ENCODE peak calls at places on chromosomes 16 and 17, in nine cellular contexts. One of them, this sample, is unnamed.

GRCh38 chr16:10103700-10104099 is 78.5 kb downstream of the GRIN2A start:
- DNase-seq in gastrocnemius medialis: no peak
- DNase-seq in BJ: no peak
- DNase-seq in fibroblast of the aortic adventitia: no peak
- DNase-seq in heart left ventricle: no peak
- DNase-seq in IMR-90: no peak
- DNase-seq in ovary: no peak
- DNase-seq in astrocyte of the cerebellum: no peak
- DNase-seq in Caco-2: no peak
- DNase-seq in this sample: no peak

GRCh38 chr16:27195941-27196595 is 7.3 kb upstream of the KDM8 start:
- DNase-seq in gastrocnemius medialis: no peak
- DNase-seq in BJ: no peak
- DNase-seq in fibroblast of the aortic adventitia: no peak
- DNase-seq in heart left ventricle: no peak
- DNase-seq in IMR-90: no peak
- DNase-seq in ovary: no peak
- DNase-seq in astrocyte of the cerebellum: no peak
- DNase-seq in Caco-2: no peak
- DNase-seq in this sample: no peak

GRCh38 chr17:21361020-21361809 is 14.9 kb upstream of the KCNJ12 start:
- DNase-seq in gastrocnemius medialis: no peak
- DNase-seq in BJ: no peak
- DNase-seq in fibroblast of the aortic adventitia: no peak
- DNase-seq in heart left ventricle: no peak
- DNase-seq in IMR-90: no peak
- DNase-seq in ovary: no peak
- DNase-seq in astrocyte of the cerebellum: no peak
- DNase-seq in Caco-2: no peak
- DNase-seq in this sample: no peak

GRCh38 chr17:6084226-6085161 is 14.3 kb downstream of the WSCD1 start:
- DNase-seq in gastrocnemius medialis: peak; percentile 76
- DNase-seq in BJ: no peak
- DNase-seq in fibroblast of the aortic adventitia: no peak
- DNase-seq in heart left ventricle: no peak
- DNase-seq in IMR-90: no peak
- DNase-seq in ovary: no peak
- DNase-seq in astrocyte of the cerebellum: peak; percentile 47
- DNase-seq in Caco-2: no peak
- DNase-seq in this sample: no peak

GRCh38 chr17:44137891-44138709 is 3.6 kb upstream of the HROB start:
- DNase-seq in gastrocnemius medialis: peak; percentile 49
- DNase-seq in BJ: peak; percentile 98
- DNase-seq in fibroblast of the aortic adventitia: peak; percentile 98
- DNase-seq in heart left ventricle: peak; percentile 82
- DNase-seq in IMR-90: peak; percentile 100
- DNase-seq in ovary: peak; percentile 84
- DNase-seq in astrocyte of the cerebellum: peak; percentile 96
- DNase-seq in Caco-2: peak; percentile 86
- DNase-seq in this sample: peak; percentile 98

GRCh38 chr17:19418312-19418992 is 7.4 kb downstream of the RNF112 start:
- DNase-seq in gastrocnemius medialis: no peak
- DNase-seq in BJ: peak; percentile 15
- DNase-seq in fibroblast of the aortic adventitia: peak; percentile 86
- DNase-seq in heart left ventricle: no peak
- DNase-seq in IMR-90: peak; percentile 62
- DNase-seq in ovary: no peak
- DNase-seq in astrocyte of the cerebellum: peak; percentile 65
- DNase-seq in Caco-2: no peak
- DNase-seq in this sample: no peak

GRCh38 chr16:51420247-51420646 is 269.2 kb upstream of the SALL1 start:
- DNase-seq in gastrocnemius medialis: no peak
- DNase-seq in BJ: no peak
- DNase-seq in fibroblast of the aortic adventitia: no peak
- DNase-seq in heart left ventricle: no peak
- DNase-seq in IMR-90: no peak
- DNase-seq in ovary: no peak
- DNase-seq in astrocyte of the cerebellum: no peak
- DNase-seq in Caco-2: no peak
- DNase-seq in this sample: no peak

GRCh38 chr17:8120520-8121443 is 2.5 kb upstream of the ALOXE3 start:
- DNase-seq in gastrocnemius medialis: no peak
- DNase-seq in BJ: no peak
- DNase-seq in fibroblast of the aortic adventitia: peak; percentile 76
- DNase-seq in heart left ventricle: no peak
- DNase-seq in IMR-90: peak; percentile 69
- DNase-seq in ovary: peak; percentile 74
- DNase-seq in astrocyte of the cerebellum: no peak
- DNase-seq in Caco-2: peak; percentile 73
- DNase-seq in this sample: no peak

GRCh38 chr16:12896562-12896961 is 4.8 kb upstream of the SHISA9 start:
- DNase-seq in gastrocnemius medialis: no peak
- DNase-seq in BJ: no peak
- DNase-seq in fibroblast of the aortic adventitia: no peak
- DNase-seq in heart left ventricle: no peak
- DNase-seq in IMR-90: no peak
- DNase-seq in ovary: no peak
- DNase-seq in astrocyte of the cerebellum: peak; percentile 23
- DNase-seq in Caco-2: peak; percentile 43
- DNase-seq in this sample: no peak

GRCh38 chr16:11636172-11636721 is 32.0 kb upstream of the SNN start:
- DNase-seq in gastrocnemius medialis: no peak
- DNase-seq in BJ: no peak
- DNase-seq in fibroblast of the aortic adventitia: no peak
- DNase-seq in heart left ventricle: no peak
- DNase-seq in IMR-90: no peak
- DNase-seq in ovary: no peak
- DNase-seq in astrocyte of the cerebellum: no peak
- DNase-seq in Caco-2: peak; percentile 90
- DNase-seq in this sample: no peak

GRCh38 chr17:12089809-12090384 is 69.2 kb downstream of the MAP2K4 start:
- DNase-seq in gastrocnemius medialis: no peak
- DNase-seq in BJ: no peak
- DNase-seq in fibroblast of the aortic adventitia: peak; percentile 16
- DNase-seq in heart left ventricle: no peak
- DNase-seq in IMR-90: peak; percentile 83
- DNase-seq in ovary: no peak
- DNase-seq in astrocyte of the cerebellum: no peak
- DNase-seq in Caco-2: no peak
- DNase-seq in this sample: peak; percentile 34

GRCh38 chr16:66199189-66199588 is 167.3 kb upstream of the CDH5 start:
- DNase-seq in gastrocnemius medialis: no peak
- DNase-seq in BJ: no peak
- DNase-seq in fibroblast of the aortic adventitia: peak; percentile 63
- DNase-seq in heart left ventricle: no peak
- DNase-seq in IMR-90: peak; percentile 28
- DNase-seq in ovary: no peak
- DNase-seq in astrocyte of the cerebellum: no peak
- DNase-seq in Caco-2: no peak
- DNase-seq in this sample: no peak

GRCh38 chr17:8619294-8619693 is 11.2 kb downstream of the MYH10 start:
- DNase-seq in gastrocnemius medialis: no peak
- DNase-seq in BJ: no peak
- DNase-seq in fibroblast of the aortic adventitia: no peak
- DNase-seq in heart left ventricle: no peak
- DNase-seq in IMR-90: no peak
- DNase-seq in ovary: no peak
- DNase-seq in astrocyte of the cerebellum: peak; percentile 56
- DNase-seq in Caco-2: no peak
- DNase-seq in this sample: no peak

GRCh38 chr17:43021739-43022512 is at the start of gene VAT1:
- DNase-seq in gastrocnemius medialis: peak; percentile 54
- DNase-seq in BJ: no peak
- DNase-seq in fibroblast of the aortic adventitia: peak; percentile 73
- DNase-seq in heart left ventricle: peak; percentile 88
- DNase-seq in IMR-90: peak; percentile 63
- DNase-seq in ovary: peak; percentile 88
- DNase-seq in astrocyte of the cerebellum: no peak
- DNase-seq in Caco-2: peak; percentile 88
- DNase-seq in this sample: no peak

GRCh38 chr17:43019418-43019817 is 2.8 kb downstream of the VAT1 start:
- DNase-seq in gastrocnemius medialis: no peak
- DNase-seq in BJ: no peak
- DNase-seq in fibroblast of the aortic adventitia: peak; percentile 55
- DNase-seq in heart left ventricle: no peak
- DNase-seq in IMR-90: no peak
- DNase-seq in ovary: peak; percentile 73
- DNase-seq in astrocyte of the cerebellum: no peak
- DNase-seq in Caco-2: no peak
- DNase-seq in this sample: no peak

GRCh38 chr17:43018932-43019331 is 3.3 kb downstream of the VAT1 start:
- DNase-seq in gastrocnemius medialis: no peak
- DNase-seq in BJ: no peak
- DNase-seq in fibroblast of the aortic adventitia: peak; percentile 35
- DNase-seq in heart left ventricle: no peak
- DNase-seq in IMR-90: peak; percentile 31
- DNase-seq in ovary: no peak
- DNase-seq in astrocyte of the cerebellum: no peak
- DNase-seq in Caco-2: no peak
- DNase-seq in this sample: no peak

GRCh38 chr17:43020789-43021738 is 1.1 kb downstream of the VAT1 start:
- DNase-seq in gastrocnemius medialis: peak; percentile 56
- DNase-seq in BJ: no peak
- DNase-seq in fibroblast of the aortic adventitia: peak; percentile 88
- DNase-seq in heart left ventricle: peak; percentile 82
- DNase-seq in IMR-90: peak; percentile 50
- DNase-seq in ovary: peak; percentile 83
- DNase-seq in astrocyte of the cerebellum: no peak
- DNase-seq in Caco-2: peak; percentile 76
- DNase-seq in this sample: no peak

GRCh38 chr17:43020030-43020621 is 2.1 kb downstream of the VAT1 start:
- DNase-seq in gastrocnemius medialis: no peak
- DNase-seq in BJ: no peak
- DNase-seq in fibroblast of the aortic adventitia: peak; percentile 54
- DNase-seq in heart left ventricle: no peak
- DNase-seq in IMR-90: no peak
- DNase-seq in ovary: no peak
- DNase-seq in astrocyte of the cerebellum: no peak
- DNase-seq in Caco-2: no peak
- DNase-seq in this sample: no peak
- H3K4me3 ChIP-seq in gastrocnemius medialis: no peak overlapping the region
- H3K4me3 ChIP-seq in BJ: no peak overlapping the region
- H3K4me3 ChIP-seq in fibroblast of the aortic adventitia: peak overlapping the region; percentile 63
- H3K4me3 ChIP-seq in heart left ventricle: peak overlapping the region; percentile 88
- H3K4me3 ChIP-seq in IMR-90: no peak overlapping the region
- H3K4me3 ChIP-seq in ovary: no peak overlapping the region
- H3K4me3 ChIP-seq in astrocyte of the cerebellum: peak overlapping the region; percentile 97
- H3K4me3 ChIP-seq in Caco-2: no peak overlapping the region
- H3K4me3 ChIP-seq in this sample: no peak overlapping the region

GRCh38 chr17:34980681-34981537 is 597 bp downstream of the LIG3 start:
- DNase-seq in gastrocnemius medialis: peak; percentile 47
- DNase-seq in BJ: no peak
- DNase-seq in fibroblast of the aortic adventitia: peak; percentile 83
- DNase-seq in heart left ventricle: peak; percentile 81
- DNase-seq in IMR-90: peak; percentile 80
- DNase-seq in ovary: peak; percentile 86
- DNase-seq in astrocyte of the cerebellum: peak; percentile 59
- DNase-seq in Caco-2: peak; percentile 85
- DNase-seq in this sample: peak; percentile 55
- TF ChIP-seq CTCF in gastrocnemius medialis: peak; percentile 30
- TF ChIP-seq CTCF in BJ: peak; percentile 53
- TF ChIP-seq CTCF in fibroblast of the aortic adventitia: peak; percentile 55
- TF ChIP-seq CTCF in heart left ventricle: no peak
- TF ChIP-seq CTCF in IMR-90: peak; percentile 50
- TF ChIP-seq CTCF in ovary: peak; percentile 42
- TF ChIP-seq CTCF in astrocyte of the cerebellum: peak; percentile 36
- TF ChIP-seq CTCF in Caco-2: peak; percentile 46
- TF ChIP-seq CTCF in this sample: peak; percentile 42

DNA sequence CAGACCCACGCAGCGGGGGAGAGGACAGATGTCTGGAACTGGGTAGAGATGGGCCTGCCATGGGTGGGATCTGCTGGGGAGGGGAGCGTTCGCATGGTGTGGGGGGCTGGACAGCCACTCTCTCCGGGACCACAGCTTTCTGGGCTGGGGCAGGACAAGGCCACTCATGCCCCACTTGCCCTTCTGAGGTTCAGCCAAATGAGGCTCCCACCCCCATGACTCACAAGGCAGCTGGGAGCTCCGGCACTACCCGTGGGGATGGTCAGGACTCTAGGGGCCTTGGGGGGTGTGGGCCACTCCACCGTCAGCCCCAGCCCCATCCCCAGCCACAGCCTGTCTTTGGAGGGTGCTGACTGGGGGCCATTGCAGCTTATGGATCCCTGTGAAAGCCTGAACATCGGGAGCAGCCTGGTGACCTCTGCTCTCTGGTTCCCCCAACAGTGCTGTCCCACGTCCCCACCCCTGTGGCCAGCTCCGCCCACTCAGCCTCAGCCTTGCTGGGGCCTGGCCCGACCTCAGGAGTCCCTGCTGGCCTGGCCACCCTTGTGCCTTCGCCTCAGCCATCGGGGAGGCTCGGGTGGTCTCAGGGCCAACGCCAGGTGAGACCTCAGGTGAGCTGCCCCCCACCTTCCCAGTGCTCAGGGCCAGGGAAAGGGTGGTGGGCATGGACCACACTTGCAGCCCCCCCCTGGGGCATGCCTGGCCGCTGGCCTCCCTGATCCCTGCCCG is 4.7 kb upstream of the CDH15 start:
- DNase-seq in gastrocnemius medialis: no peak
- DNase-seq in BJ: no peak
- DNase-seq in fibroblast of the aortic adventitia: no peak
- DNase-seq in heart left ventricle: no peak
- DNase-seq in IMR-90: no peak
- DNase-seq in ovary: no peak
- DNase-seq in astrocyte of the cerebellum: no peak
- DNase-seq in Caco-2: no peak
- DNase-seq in this sample: no peak
- H3K4me3 ChIP-seq in gastrocnemius medialis: peak overlapping the region; percentile 38
- H3K4me3 ChIP-seq in BJ: no peak overlapping the region
- H3K4me3 ChIP-seq in fibroblast of the aortic adventitia: no peak overlapping the region
- H3K4me3 ChIP-seq in heart left ventricle: no peak overlapping the region
- H3K4me3 ChIP-seq in IMR-90: no peak overlapping the region
- H3K4me3 ChIP-seq in ovary: no peak overlapping the region
- H3K4me3 ChIP-seq in astrocyte of the cerebellum: no peak overlapping the region
- H3K4me3 ChIP-seq in Caco-2: no peak overlapping the region
- H3K4me3 ChIP-seq in this sample: no peak overlapping the region

DNA sequence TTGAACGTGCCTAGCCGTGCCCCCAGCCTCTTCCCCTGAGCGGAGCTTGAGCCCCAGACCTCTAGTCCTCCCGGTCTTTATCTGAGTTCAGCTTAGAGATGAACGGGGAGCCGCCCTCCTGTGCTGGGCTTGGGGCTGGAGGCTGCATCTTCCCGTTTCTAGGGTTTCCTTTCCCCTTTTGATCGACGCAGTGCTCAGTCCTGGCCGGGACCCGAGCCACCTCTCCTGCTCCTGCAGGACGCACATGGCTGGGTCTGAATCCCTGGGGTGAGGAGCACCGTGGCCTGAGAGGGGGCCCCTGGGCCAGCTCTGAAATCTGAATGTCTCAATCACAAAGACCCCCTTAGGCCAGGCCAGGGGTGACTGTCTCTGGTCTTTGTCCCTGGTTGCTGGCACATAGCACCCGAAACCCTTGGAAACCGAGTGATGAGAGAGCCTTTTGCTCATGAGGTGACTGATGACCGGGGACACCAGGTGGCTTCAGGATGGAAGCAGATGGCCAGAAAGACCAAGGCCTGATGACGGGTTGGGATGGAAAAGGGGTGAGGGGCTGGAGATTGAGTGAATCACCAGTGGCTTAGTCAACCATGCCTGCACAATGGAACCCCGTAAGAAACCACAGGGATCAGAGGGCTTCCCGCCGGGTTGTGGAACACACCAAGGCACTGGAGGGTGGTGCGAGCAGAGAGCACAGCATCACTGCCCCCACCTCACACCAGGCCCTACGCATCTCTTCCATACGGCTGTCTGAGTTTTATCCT is 745 bp downstream of the GAA start:
- DNase-seq in gastrocnemius medialis: no peak
- DNase-seq in BJ: no peak
- DNase-seq in fibroblast of the aortic adventitia: peak; percentile 19
- DNase-seq in heart left ventricle: no peak
- DNase-seq in IMR-90: peak; percentile 77
- DNase-seq in ovary: no peak
- DNase-seq in astrocyte of the cerebellum: no peak
- DNase-seq in Caco-2: peak; percentile 24
- DNase-seq in this sample: no peak
- TF ChIP-seq CTCF in gastrocnemius medialis: no peak
- TF ChIP-seq CTCF in BJ: no peak
- TF ChIP-seq CTCF in fibroblast of the aortic adventitia: no peak
- TF ChIP-seq CTCF in heart left ventricle: no peak
- TF ChIP-seq CTCF in IMR-90: no peak
- TF ChIP-seq CTCF in ovary: no peak
- TF ChIP-seq CTCF in astrocyte of the cerebellum: no peak
- TF ChIP-seq CTCF in Caco-2: no peak
- TF ChIP-seq CTCF in this sample: no peak

This sample was measured in kidney epithelial cell.